ENCODE peak calls at places on chromosomes 6 and 20, in eight cellular contexts. I, P, D, T, Q, R, H and B are unnamed samples. For H3K4me1 and H3K36me3, the result is how much of the 10 kb centered on the place peaks cover.

GRCh38 chr6:101178748-101179147 is 214.8 kb upstream of the GRIK2 start:
- DNase-seq in R (no peak), D (no peak), T (no peak), H (no peak), P (no peak), I (no peak), Q (no peak), B (no peak)

GRCh38 chr6:159726196-159726917 is 949 bp upstream of the WTAP start:
- DNase-seq in I (no peak), Q (no peak), R (no peak), T (no peak), H (no peak), P (no peak), D (no peak), B (no peak)

GRCh38 chr6:89411269-89412070 is 603 bp downstream of the RRAGD start:
- DNase-seq in D (peak), P (no peak), T (no peak), I (peak), R (peak), Q (no peak), H (no peak), B (peak)

GRCh38 chr6:14660767-14661166 is 543.2 kb downstream of the CD83 start:
- DNase-seq in Q (no peak), I (no peak), R (no peak), H (no peak), D (no peak), T (no peak), P (no peak), B (no peak)

GRCh38 chr6:11869656-11870340 is 91.2 kb upstream of the ADTRP start:
- DNase-seq in T (no peak), D (peak), H (peak), Q (no peak), I (peak), R (no peak), P (no peak), B (peak)

GRCh38 chr6:90294614-90294988 is 2.0 kb downstream of the BACH2 start:
- DNase-seq in Q (no peak), R (peak), H (no peak), I (no peak), T (no peak), D (no peak), P (no peak), B (no peak)

GRCh38 chr6:108921547-108922331 is 73.5 kb downstream of the ARMC2 start:
- DNase-seq in P (no peak), H (peak), D (no peak), Q (no peak), R (no peak), I (peak), T (no peak), B (no peak)

GRCh38 chr6:150452642-150453243 is 83.9 kb downstream of the IYD start:
- DNase-seq in T (peak), D (peak), Q (no peak), R (no peak), H (peak), I (peak), P (no peak), B (no peak)

GRCh38 chr6:21969192-21969591 is 327.6 kb downstream of the PRL start:
- DNase-seq in D (no peak), I (no peak), T (no peak), H (no peak), P (no peak), Q (no peak), R (no peak), B (no peak)
- H3K4me1 ChIP-seq in D (under half), I (under half), T (under half), H (under half), P (under half), Q (under half), R (under half), B (under half)

DNA sequence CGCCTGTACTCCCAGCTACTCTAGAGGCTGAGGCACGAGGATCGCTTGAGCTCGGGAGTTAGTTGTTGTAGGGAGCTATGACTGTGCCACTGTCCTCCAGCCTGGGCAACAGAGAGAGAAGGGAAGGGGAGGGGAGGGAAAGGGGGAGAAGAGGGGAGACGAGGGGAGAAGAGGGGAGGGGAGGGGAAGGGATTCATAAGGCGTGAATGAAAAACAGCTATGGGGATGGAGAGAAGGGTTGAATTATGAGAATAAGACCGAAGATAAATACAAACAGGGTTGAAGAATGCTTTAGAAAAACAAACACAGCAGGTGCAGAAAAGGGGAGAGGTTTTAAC is 106.0 kb downstream of the TRIM27 start:
- DNase-seq in H (no peak), Q (no peak), T (no peak), D (no peak), I (no peak), R (peak), P (no peak), B (no peak)
- H3K4me3 ChIP-seq in H (peak), Q (no peak), T (no peak), D (no peak), I (no peak), R (no peak), P (peak), B (no peak)

GRCh38 chr6:36492621-36493020 is 49.8 kb downstream of the KCTD20 start:
- DNase-seq in D (no peak), T (no peak), I (no peak), P (no peak), H (no peak), R (no peak), Q (no peak), B (no peak)
- H3K36me3 ChIP-seq in D (half or more), T (half or more), I (under half), P (under half), H (under half), R (under half), Q (half or more), B (under half)

DNA sequence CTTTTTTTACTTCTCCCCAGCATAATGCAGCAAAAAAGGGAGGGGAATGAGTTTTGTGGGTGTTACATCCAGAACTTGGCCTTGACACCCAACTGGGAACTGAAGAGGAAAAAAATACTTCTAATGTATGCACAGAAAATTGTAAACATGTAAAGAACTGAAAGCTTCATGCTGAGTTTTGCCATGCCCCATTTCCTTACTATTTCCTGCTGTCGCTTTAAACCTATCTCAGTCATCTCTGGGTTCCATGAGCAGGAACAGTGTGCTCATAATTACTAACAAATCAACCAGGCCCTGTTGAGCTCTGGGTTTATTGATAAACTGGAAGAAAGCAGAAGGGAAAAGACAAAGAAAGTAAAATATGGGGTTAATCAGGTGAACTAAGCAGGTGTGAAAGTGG is 14.2 kb downstream of the TFAP2B start:
- DNase-seq in R (no peak), P (no peak), Q (no peak), I (no peak), H (no peak), T (no peak), D (no peak), B (no peak)
- H3K4me1 ChIP-seq in R (under half), P (under half), Q (under half), I (under half), H (under half), T (under half), D (under half), B (under half)

GRCh38 chr6:88167625-88167937 is 1.4 kb upstream of the CNR1 start:
- DNase-seq in P (no peak), I (no peak), R (no peak), Q (no peak), T (no peak), H (no peak), D (no peak), B (no peak)
- H3K4me3 ChIP-seq in P (no peak), I (peak), R (no peak), Q (no peak), T (peak), H (peak), D (peak), B (no peak)

GRCh38 chr20:34712525-34713192 is 8.5 kb downstream of the TP53INP2 start:
- DNase-seq in H (no peak), Q (no peak), P (no peak), T (no peak), R (no peak), D (no peak), I (no peak), B (no peak)
- H3K36me3 ChIP-seq in H (under half), Q (under half), P (under half), T (half or more), R (under half), D (half or more), I (under half), B (under half)

GRCh38 chr20:35737865-35738333 is 4.2 kb downstream of the RBM39 start:
- DNase-seq in T (no peak), P (no peak), Q (no peak), H (no peak), I (no peak), D (no peak), R (no peak), B (no peak)
- H3K4me1 ChIP-seq in T (under half), P (under half), Q (under half), H (under half), I (half or more), D (half or more), R (under half), B (under half)